ENCODE peak calls at places on chromosomes 16 and 17, in six cellular contexts. M, B, T, C, H and E are unnamed samples.

GRCh38 chr16:83948914-83949723 is 3.9 kb upstream of the OSGIN1 start:
- DNase-seq in C (no peak), M (no peak), B (no peak), T (no peak), H (no peak), E (no peak)

GRCh38 chr16:69852815-69853214 is 90.7 kb downstream of the WWP2 start:
- DNase-seq in H (no peak), M (no peak), C (no peak), B (no peak), T (no peak), E (no peak)

GRCh38 chr17:76681222-76682137 is 29.3 kb downstream of the MXRA7 start:
- DNase-seq in C (peak), T (no peak), H (no peak), B (peak), M (peak), E (peak)

GRCh38 chr17:62671553-62671952 is 44.1 kb downstream of the MRC2 start:
- DNase-seq in M (peak), B (peak), T (peak), C (no peak), H (no peak), E (peak)

GRCh38 chr16:29807426-29808218 is 1.3 kb downstream of the MAZ start:
- DNase-seq in B (peak), M (peak), T (peak), H (peak), C (peak), E (peak)

GRCh38 chr16:70151941-70152509 is 21.6 kb upstream of the CLEC18C start:
- DNase-seq in B (peak), T (no peak), H (no peak), C (no peak), M (peak), E (peak)

GRCh38 chr17:38667099-38667786 is 7.5 kb downstream of the EPOP start:
- DNase-seq in T (peak), M (peak), B (peak), H (no peak), C (peak), E (peak)

GRCh38 chr16:65572156-65572555 is 450.3 kb upstream of the CDH11 start:
- DNase-seq in T (no peak), M (no peak), C (peak), B (peak), H (no peak), E (peak)

GRCh38 chr17:57440522-57441269 is 184.4 kb downstream of the MSI2 start:
- DNase-seq in B (peak), H (no peak), M (peak), T (no peak), C (peak), E (peak)

GRCh38 chr16:11112723-11113348 is 143.2 kb downstream of the SOCS1 start:
- DNase-seq in M (no peak), H (no peak), T (no peak), C (no peak), B (no peak), E (peak)

GRCh38 chr17:31320791-31321190 is 631 bp downstream of the EVI2A start:
- DNase-seq in M (no peak), C (peak), T (no peak), B (peak), H (no peak), E (no peak)

GRCh38 chr16:82832861-82833260 is 206.1 kb downstream of the CDH13 start:
- DNase-seq in C (peak), T (no peak), B (peak), M (no peak), H (no peak), E (no peak)

DNA sequence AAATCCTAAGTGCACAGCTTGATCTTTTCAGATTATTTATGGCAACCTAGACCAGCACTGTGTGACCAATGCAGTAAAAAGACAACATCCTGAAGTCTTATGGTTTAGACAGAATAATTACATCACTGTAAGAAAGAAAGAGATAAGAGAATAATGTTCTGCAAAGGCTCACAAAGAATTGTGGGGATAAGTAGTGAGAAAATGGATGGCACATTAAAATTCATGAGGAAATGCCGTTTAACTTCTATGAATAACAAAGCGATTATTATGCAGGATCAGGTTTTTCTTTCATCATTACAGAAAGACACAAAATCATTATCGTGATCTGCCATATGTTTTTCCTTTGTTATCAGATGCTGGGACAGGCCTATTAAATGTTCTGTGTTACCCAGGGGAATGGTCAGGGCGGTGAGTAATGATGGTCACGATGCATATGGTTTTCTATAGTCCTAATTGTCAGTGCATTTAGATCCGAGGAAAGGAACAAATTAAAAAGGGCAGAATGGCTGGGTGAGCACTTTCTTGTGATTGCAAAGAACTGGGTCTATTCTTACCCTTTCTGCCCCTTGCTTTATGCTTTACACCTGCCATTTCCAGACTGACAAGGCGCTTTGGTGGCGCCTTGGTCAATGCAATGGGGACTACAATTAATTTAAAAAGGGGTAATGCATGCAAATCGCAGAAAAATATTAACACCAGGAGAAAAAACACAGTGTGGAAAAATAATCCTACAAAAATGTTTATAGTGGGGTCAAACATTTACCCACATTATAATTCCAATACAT is 18.1 kb upstream of the DHX40 start:
- DNase-seq in B (peak), M (no peak), T (no peak), H (no peak), C (no peak), E (no peak)
- H3K4me3 ChIP-seq in B (no peak), M (no peak), T (no peak), H (no peak), C (no peak), E (no peak)

DNA sequence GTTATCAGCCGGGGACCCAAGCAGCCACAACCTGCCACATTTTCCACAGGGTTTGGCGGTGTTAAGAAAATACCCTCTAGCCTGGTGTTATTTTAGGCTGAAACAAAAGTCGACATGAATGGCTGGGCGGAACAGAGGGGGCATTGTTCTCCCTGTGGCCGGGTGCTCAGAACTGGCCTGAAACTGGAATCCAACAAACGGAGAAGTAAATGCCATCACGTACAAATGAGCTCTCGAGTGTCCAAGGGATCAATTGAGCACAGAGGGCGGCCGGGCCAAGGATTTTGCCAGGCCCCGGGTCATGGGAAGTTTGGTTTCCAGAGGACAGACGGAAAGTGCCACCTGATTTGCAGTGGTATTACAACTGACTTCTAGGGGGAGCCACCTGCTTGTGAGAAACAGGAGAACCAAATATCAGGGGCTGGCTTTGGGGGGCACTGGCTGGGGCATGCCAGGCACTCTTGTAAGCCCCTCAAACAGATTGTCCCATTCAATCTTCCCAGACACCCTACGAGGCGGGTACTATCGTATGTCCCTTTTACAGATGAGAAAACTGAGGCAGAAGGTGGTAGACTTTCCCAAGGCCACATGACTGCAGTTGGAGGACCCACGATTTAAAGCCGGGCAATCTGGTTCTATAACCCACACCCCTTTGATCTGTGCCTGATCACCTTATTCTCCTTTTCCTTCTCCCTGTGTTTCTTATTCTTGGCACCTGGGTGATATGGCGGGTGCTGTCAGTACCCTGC is 146.1 kb upstream of the IRX3 start:
- DNase-seq in T (no peak), M (no peak), C (no peak), B (no peak), H (no peak), E (no peak)
- TF ChIP-seq CTCF in T (no peak), M (no peak), C (no peak), B (no peak), H (no peak), E (no peak)

GRCh38 chr17:17055286-17056166 is 13.3 kb downstream of the MPRIP start:
- DNase-seq in M (no peak), B (no peak), T (no peak), C (no peak), H (peak), E (no peak)
- H3K4me3 ChIP-seq in M (no peak), B (no peak), T (no peak), C (no peak), H (peak), E (no peak)

GRCh38 chr16:89495121-89495520 is 4.8 kb upstream of the ANKRD11 start:
- DNase-seq in T (no peak), C (peak), H (no peak), B (peak), M (no peak), E (no peak)
- TF ChIP-seq CTCF in T (no peak), C (no peak), H (no peak), B (peak), M (no peak), E (no peak)

GRCh38 chr17:42325026-42325425 is 36.7 kb downstream of the STAT5A start:
- DNase-seq in M (no peak), T (no peak), C (peak), B (peak), H (no peak), E (peak)

GRCh38 chr17:42333053-42333452 is 44.8 kb downstream of the STAT5A start:
- DNase-seq in M (no peak), T (no peak), H (no peak), B (no peak), C (no peak), E (no peak)

GRCh38 chr17:42323268-42323773 is 35.0 kb downstream of the STAT5A start:
- DNase-seq in C (no peak), H (no peak), T (no peak), B (no peak), M (no peak), E (no peak)

GRCh38 chr17:42334667-42335066 is 46.4 kb downstream of the STAT5A start:
- DNase-seq in M (no peak), C (no peak), H (no peak), B (no peak), T (no peak), E (no peak)

DNA sequence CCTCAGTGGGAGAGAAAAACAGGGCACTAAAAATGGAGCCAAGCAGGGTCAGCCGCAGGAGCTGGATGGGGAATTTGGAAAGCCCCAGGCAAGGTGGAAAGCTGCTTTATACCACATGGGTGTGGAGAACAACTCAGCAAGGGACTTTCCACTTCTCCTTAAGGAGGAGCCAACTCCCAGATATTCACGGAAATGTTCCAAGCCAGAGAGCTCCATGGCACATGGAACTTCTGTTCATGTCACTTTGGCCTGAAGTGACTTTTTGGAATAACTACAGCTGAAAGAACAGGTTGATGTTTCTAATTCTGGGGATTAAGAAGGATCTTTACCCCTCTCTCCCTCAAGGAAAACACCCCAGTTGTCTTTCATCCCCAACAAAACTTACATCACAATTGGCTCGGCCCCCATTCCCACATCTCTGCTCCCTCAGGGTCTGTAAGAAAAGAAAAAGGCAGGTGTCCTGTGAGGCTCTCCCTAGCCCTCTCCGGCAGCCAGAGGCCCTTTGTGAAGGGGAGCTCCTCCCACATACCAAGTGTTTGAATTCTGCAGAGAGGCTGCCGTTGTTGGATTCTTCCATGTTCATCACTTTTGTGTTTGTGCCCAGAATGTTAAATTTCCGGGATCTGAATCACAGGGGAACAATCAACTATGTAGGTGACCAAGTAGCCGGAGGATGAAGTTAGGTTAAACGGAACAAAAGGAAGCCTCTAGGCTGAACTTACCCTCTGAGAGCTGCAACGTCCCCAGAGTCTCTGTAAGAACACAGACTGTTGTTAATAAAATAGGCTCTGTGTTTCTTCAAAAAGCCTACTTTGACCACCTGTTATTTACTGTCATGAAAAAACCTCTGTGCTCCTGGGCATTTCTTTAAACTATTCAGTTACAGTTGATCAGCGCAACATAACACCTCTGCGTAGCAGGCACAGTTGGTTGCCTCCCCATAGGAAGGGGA is 41.0 kb downstream of the STAT5A start:
- DNase-seq in M (no peak), B (peak), H (no peak), C (peak), T (no peak), E (peak)
- H3K4me3 ChIP-seq in M (no peak), B (no peak), H (no peak), C (no peak), T (no peak), E (no peak)

GRCh38 chr17:50719144-50719923 is at the start of gene LUC7L3:
- DNase-seq in C (peak), T (peak), M (peak), H (peak), B (peak), E (peak)
- TF ChIP-seq CTCF in C (no peak), T (no peak), M (no peak), H (no peak), B (no peak), E (no peak)